ENCODE peak calls at places on chromosomes 16 and 17, in six cellular contexts. W is renal cortical epithelial cell; H is CD4-positive, alpha-beta T cell; F is AG10803; Z is HFFc6; L is activated T-helper 1 cell treated with Interleukin-2 at 50 U/mL for 16 hours. S is an unnamed sample.

GRCh38 chr17:38798614-38799500 is 499 bp downstream of the PIP4K2B start:
- DNase-seq in W (no peak), H (peak; percentile 58), F (peak; percentile 50), Z (peak; percentile 18), L (peak; percentile 40), S (no peak)

GRCh38 chr16:88531931-88532433 is 38.2 kb upstream of the ZC3H18 start:
- DNase-seq in W (no peak), H (no peak), F (no peak), Z (no peak), L (no peak), S (no peak)

GRCh38 chr16:25633549-25633948 is 58.2 kb upstream of the HS3ST4 start:
- DNase-seq in W (peak; percentile 80), H (no peak), F (no peak), Z (no peak), L (no peak), S (peak; percentile 6)

GRCh38 chr16:5903797-5904196 is 806.2 kb upstream of the EEF2KMT start:
- DNase-seq in W (no peak), H (no peak), F (no peak), Z (no peak), L (no peak), S (no peak)

GRCh38 chr17:7476474-7476873 is 3.0 kb downstream of the ZBTB4 start:
- DNase-seq in W (peak; percentile 56), H (no peak), F (peak; percentile 39), Z (peak; percentile 57), L (no peak), S (no peak)

GRCh38 chr16:67164599-67165061 is at the start of gene HSF4:
- DNase-seq in W (no peak), H (no peak), F (no peak), Z (no peak), L (no peak), S (no peak)

GRCh38 chr16:85350973-85351372 is 238.7 kb upstream of the CIBAR2 start:
- DNase-seq in W (peak; percentile 98), H (no peak), F (peak; percentile 97), Z (peak; percentile 95), L (no peak), S (peak; percentile 93)

GRCh38 chr16:6892961-6893360 is 439.7 kb upstream of the RBFOX1 start:
- DNase-seq in W (peak; percentile 60), H (no peak), F (no peak), Z (no peak), L (no peak), S (no peak)